ENCODE peak calls at places on chromosomes 11 and 22, in six cellular contexts. Y is NCI-H2029; R is nephron progenitor cell; M is activated T-cell treated with anti-CD3 and anti-CD28 coated beads, Interleukin-2, amount 50 U/mL, for 4 hours; F is NCI-H1417; O is cardiac fibroblast. Z is an unnamed sample.
A peak's percentile ranks its signal among the peaks of the same experiment; 100 is the strongest.

GRCh38 chr11:130115218-130115617 is 44.4 kb upstream of the ST14 start:
- DNase-seq in M (no peak), F (no peak), O (peak; percentile 63), R (no peak), Y (peak; percentile 6), Z (no peak)

GRCh38 chr11:77082838-77083552 is 16.2 kb downstream of the CAPN5 start:
- DNase-seq in Y (no peak), O (peak; percentile 57), F (no peak), R (no peak), M (no peak), Z (no peak)

GRCh38 chr11:79266391-79266790 is 174.4 kb downstream of the TENM4 start:
- DNase-seq in O (no peak), Y (no peak), R (no peak), M (no peak), F (no peak), Z (no peak)

GRCh38 chr11:23995891-23996290 is 501.0 kb upstream of the LUZP2 start:
- DNase-seq in F (no peak), M (no peak), R (no peak), O (peak; percentile 24), Y (no peak), Z (no peak)

GRCh38 chr11:32316846-32317525 is 118.4 kb downstream of the WT1 start:
- DNase-seq in M (no peak), Y (no peak), O (peak; percentile 38), F (no peak), R (no peak), Z (no peak)

GRCh38 chr11:46484101-46484500 is 92.5 kb upstream of the CHRM4 start:
- DNase-seq in M (no peak), F (no peak), O (no peak), Y (no peak), R (no peak), Z (no peak)

GRCh38 chr11:36818410-36818809 is 220.4 kb upstream of the RAG2 start:
- DNase-seq in F (no peak), M (no peak), Y (no peak), R (peak; percentile 14), O (no peak), Z (no peak)

GRCh38 chr11:30935861-30936260 is 349.7 kb upstream of the MPPED2 start:
- DNase-seq in Y (no peak), O (peak; percentile 33), M (no peak), R (no peak), F (no peak), Z (no peak)

GRCh38 chr11:88231894-88232482 is 56.7 kb upstream of the RAB38 start:
- DNase-seq in F (peak; percentile 12), O (peak; percentile 66), Y (peak; percentile 3), R (peak; percentile 5), M (no peak), Z (no peak)

GRCh38 chr22:46233231-46233630 is 16.9 kb downstream of the CDPF1 start:
- DNase-seq in Y (peak; percentile 18), M (no peak), O (peak; percentile 53), R (no peak), F (no peak), Z (no peak)

GRCh38 chr22:28438183-28438778 is 241.4 kb downstream of the TTC28 start:
- DNase-seq in M (no peak), Y (no peak), R (no peak), F (no peak), O (no peak), Z (no peak)

GRCh38 chr11:10594407-10594806 is 25.9 kb upstream of the LYVE1 start:
- DNase-seq in O (no peak), R (no peak), F (no peak), M (no peak), Y (no peak), Z (no peak)

GRCh38 chr11:65897020-65897471 is 3.1 kb downstream of the FOSL1 start:
- DNase-seq in M (no peak), R (no peak), F (no peak), O (no peak), Y (no peak), Z (no peak)

Z was measured in NCI-H510A.